ENCODE peak calls at places on chromosomes 13 and 19, in eight cellular contexts. J is tibial artery, D is AG04450, C is PC-9, Y is A549, Q is upper lobe of left lung, P is endothelial cell, O is left lung. A is an unnamed sample.

GRCh38 chr19:5148794-5149190 is 179.9 kb downstream of the KDM4B start:
- DNase-seq in J (peak; percentile 60), D (no peak), C (no peak), Y (no peak), Q (no peak), P (no peak), O (peak; percentile 74), A (no peak)

GRCh38 chr19:55907286-55907685 is 24.9 kb downstream of the NLRP13 start:
- DNase-seq in J (no peak), D (no peak), C (no peak), Y (no peak), Q (no peak), P (no peak), O (no peak), A (no peak)

GRCh38 chr13:101527130-101527529 is 74.7 kb downstream of the ITGBL1 start:
- DNase-seq in J (no peak), D (no peak), C (no peak), Y (no peak), Q (no peak), P (no peak), O (no peak), A (no peak)

GRCh38 chr19:6616011-6616410 is 25.1 kb upstream of the CD70 start:
- DNase-seq in J (no peak), D (no peak), C (no peak), Y (no peak), Q (no peak), P (no peak), O (no peak), A (no peak)

GRCh38 chr13:52118595-52118994 is 10.3 kb downstream of the NEK5 start:
- DNase-seq in J (no peak), D (no peak), C (no peak), Y (no peak), Q (no peak), P (no peak), O (no peak), A (no peak)

GRCh38 chr13:112771877-112772538 is 82.2 kb downstream of the ATP11A start:
- DNase-seq in J (no peak), D (no peak), C (no peak), Y (no peak), Q (peak; percentile 69), P (no peak), O (peak; percentile 80), A (peak; percentile 1)

GRCh38 chr13:48653074-48654054 is at the start of gene CYSLTR2:
- DNase-seq in J (no peak), D (no peak), C (no peak), Y (peak; percentile 2), Q (no peak), P (no peak), O (no peak), A (no peak)

GRCh38 chr13:73303858-73304257 is 245.1 kb downstream of the KLF5 start:
- DNase-seq in J (no peak), D (no peak), C (no peak), Y (no peak), Q (no peak), P (no peak), O (no peak), A (no peak)

GRCh38 chr13:103898481-103898880 is 832.3 kb upstream of the SLC10A2 start:
- DNase-seq in J (no peak), D (no peak), C (no peak), Y (no peak), Q (no peak), P (no peak), O (no peak), A (no peak)

GRCh38 chr19:37931941-37932655 is 25.1 kb downstream of the SIPA1L3 start:
- DNase-seq in J (peak; percentile 73), D (peak; percentile 38), C (peak; percentile 92), Y (peak; percentile 96), Q (peak; percentile 92), P (peak; percentile 63), O (peak; percentile 96), A (peak; percentile 98)

GRCh38 chr13:107427531-107427930 is 787.8 kb downstream of the LIG4 start:
- DNase-seq in J (no peak), D (no peak), C (no peak), Y (no peak), Q (no peak), P (no peak), O (no peak), A (no peak)

GRCh38 chr19:17311455-17312248 is 2.3 kb downstream of the DDA1 start:
- DNase-seq in J (no peak), D (no peak), C (peak; percentile 78), Y (peak; percentile 85), Q (no peak), P (no peak), O (no peak), A (peak; percentile 67)

GRCh38 chr19:7595466-7596133 is at the start of gene CAMSAP3:
- DNase-seq in J (no peak), D (no peak), C (peak; percentile 71), Y (no peak), Q (peak; percentile 42), P (peak; percentile 42), O (peak; percentile 86), A (peak; percentile 70)

GRCh38 chr19:6071103-6071485 is 39.2 kb downstream of the RFX2 start:
- DNase-seq in J (peak; percentile 69), D (no peak), C (no peak), Y (no peak), Q (no peak), P (no peak), O (no peak), A (no peak)

GRCh38 chr13:113759525-113760137 is 605 bp downstream of the TMEM255B start:
- DNase-seq in J (peak; percentile 62), D (no peak), C (no peak), Y (no peak), Q (peak; percentile 30), P (peak; percentile 72), O (no peak), A (no peak)

GRCh38 chr13:70841240-70842061 is 733.2 kb upstream of the KLHL1 start:
- DNase-seq in J (no peak), D (no peak), C (no peak), Y (no peak), Q (no peak), P (no peak), O (peak; percentile 34), A (no peak)

GRCh38 chr19:6220385-6221191 is 59.2 kb downstream of the MLLT1 start:
- DNase-seq in J (peak; percentile 86), D (no peak), C (no peak), Y (no peak), Q (peak; percentile 51), P (no peak), O (peak; percentile 82), A (no peak)

GRCh38 chr13:98921786-98922185 is 56.1 kb downstream of the DOCK9 start:
- DNase-seq in J (no peak), D (no peak), C (no peak), Y (no peak), Q (no peak), P (no peak), O (no peak), A (no peak)

GRCh38 chr13:28493740-28494536 is 990 bp downstream of the FLT1 start:
- DNase-seq in J (no peak), D (no peak), C (no peak), Y (no peak), Q (no peak), P (no peak), O (peak; percentile 82), A (no peak)

GRCh38 chr19:41294393-41294792 is 15.6 kb upstream of the CCDC97 start:
- DNase-seq in J (no peak), D (no peak), C (no peak), Y (no peak), Q (no peak), P (no peak), O (no peak), A (no peak)

GRCh38 chr13:106350208-106350607 is 185.3 kb downstream of the EFNB2 start:
- DNase-seq in J (no peak), D (no peak), C (no peak), Y (no peak), Q (peak; percentile 76), P (no peak), O (no peak), A (no peak)

DNA sequence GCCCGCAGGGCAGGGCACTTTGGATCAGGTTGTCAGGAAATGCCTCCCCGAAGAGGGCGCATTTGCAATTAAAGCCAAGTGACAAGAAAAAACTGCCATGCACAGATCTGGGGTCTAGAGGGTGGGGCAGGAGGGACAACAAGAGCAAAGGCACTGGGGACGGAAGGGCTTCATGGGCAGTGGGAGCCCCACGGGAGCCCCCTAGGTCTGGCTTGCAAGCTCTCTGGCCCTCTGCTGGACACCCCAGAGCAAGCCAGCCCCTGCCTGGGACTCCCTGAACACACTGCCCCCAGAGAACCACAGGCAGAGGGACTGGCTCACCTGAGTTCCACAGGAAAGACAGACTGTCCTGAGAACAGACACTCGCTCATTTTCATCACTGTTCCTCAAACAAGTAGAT is 30.2 kb upstream of the C19orf12 start:
- DNase-seq in J (no peak), D (no peak), C (no peak), Y (no peak), Q (no peak), P (peak; percentile 33), O (no peak), A (peak; percentile 14)
- TF ChIP-seq CTCF in J (no peak), D (peak; percentile 21), C (no peak), Y (peak; percentile 30), Q (no peak), P (peak; percentile 23), O (no peak), A (no peak)

GRCh38 chr13:97067342-97067895 is 73.1 kb upstream of the OXGR1 start:
- DNase-seq in J (no peak), D (no peak), C (no peak), Y (no peak), Q (no peak), P (no peak), O (no peak), A (no peak)
- TF ChIP-seq CTCF in J (no peak), D (peak; percentile 33), C (no peak), Y (no peak), Q (no peak), P (no peak), O (no peak), A (no peak)

DNA sequence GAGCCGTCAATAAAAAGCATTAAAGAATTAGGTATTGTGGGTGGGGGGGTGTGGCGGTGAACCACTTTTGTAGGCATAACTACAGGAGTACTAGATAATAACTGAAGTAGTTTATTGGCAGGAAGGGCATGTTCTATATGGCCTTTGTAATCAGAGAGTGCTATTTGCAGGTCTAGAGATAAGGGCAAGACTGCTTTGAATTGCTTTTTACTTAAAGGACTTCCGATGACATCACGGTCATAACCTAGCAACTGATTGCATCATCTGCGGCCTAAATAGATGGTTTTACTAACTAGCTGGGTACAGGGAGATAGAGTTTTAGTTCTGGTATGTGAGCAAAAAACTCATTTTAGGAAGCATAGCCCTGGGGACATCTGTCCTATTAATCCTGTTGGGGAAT is 24.7 kb downstream of the METTL21C start:
- DNase-seq in J (no peak), D (no peak), C (no peak), Y (no peak), Q (no peak), P (no peak), O (no peak), A (no peak)
- TF ChIP-seq CTCF in J (no peak), D (no peak), C (no peak), Y (no peak), Q (no peak), P (no peak), O (no peak), A (no peak)

GRCh38 chr19:48064509-48064908 is 20.6 kb upstream of the CABP5 start:
- DNase-seq in J (no peak), D (no peak), C (no peak), Y (no peak), Q (no peak), P (no peak), O (no peak), A (no peak)

GRCh38 chr19:48069435-48069834 is 25.6 kb upstream of the CABP5 start:
- DNase-seq in J (no peak), D (no peak), C (no peak), Y (no peak), Q (no peak), P (peak; percentile 5), O (no peak), A (no peak)
- TF ChIP-seq CTCF in J (no peak), D (no peak), C (no peak), Y (no peak), Q (no peak), P (no peak), O (no peak), A (no peak)

A was measured in Calu3.